ENCODE peak calls at places on chromosome 14, in eight cellular contexts. D is left ventricle myocardium superior; T is upper lobe of right lung; E is activated CD4-positive, CD25-positive, alpha-beta regulatory T cell treated with anti-CD3 and anti-CD28 coated beads, Interleukin-2, amount 50 U/mL, for 24 hours; X is aorta; Q is activated naive CD4-positive, alpha-beta T cell treated with anti-CD3 and anti-CD28 coated beads, Interleukin-2, amount 50 U/mL, for 72 hours; Y is activated CD8-positive, alpha-beta T cell treated with anti-CD3 and anti-CD28 coated beads for 36 hours; O is left lung. I is an unnamed sample.

GRCh38 chr14:23566782-23567185 is 807 bp downstream of the AP1G2 start:
- ATAC-seq in D (peak; percentile 9), T (peak; percentile 33), E (no peak), X (peak; percentile 45), Q (no peak), Y (no peak), O (peak; percentile 43), I (peak; percentile 8)

GRCh38 chr14:63418020-63418419 is 99.3 kb upstream of the GPHB5 start:
- ATAC-seq in D (no peak), T (no peak), E (no peak), X (no peak), Q (no peak), Y (no peak), O (peak; percentile 72), I (no peak)

GRCh38 chr14:100271247-100271939 is 32.4 kb downstream of the YY1 start:
- ATAC-seq in D (peak; percentile 28), T (peak; percentile 88), E (no peak), X (no peak), Q (no peak), Y (no peak), O (peak; percentile 91), I (peak; percentile 57)

GRCh38 chr14:61812347-61813100 is 50.3 kb downstream of the SNAPC1 start:
- ATAC-seq in D (no peak), T (peak; percentile 39), E (no peak), X (no peak), Q (peak; percentile 64), Y (peak; percentile 64), O (no peak), I (no peak)

GRCh38 chr14:93112891-93113677 is 2.6 kb downstream of the ITPK1 start:
- ATAC-seq in D (peak; percentile 11), T (peak; percentile 6), E (no peak), X (peak; percentile 30), Q (peak; percentile 39), Y (peak; percentile 43), O (peak; percentile 48), I (no peak)

GRCh38 chr14:104323551-104324175 is 185.3 kb downstream of the KIF26A start:
- ATAC-seq in D (no peak), T (no peak), E (no peak), X (no peak), Q (no peak), Y (no peak), O (no peak), I (no peak)

GRCh38 chr14:103198429-103199140 is 75.3 kb downstream of the TNFAIP2 start:
- ATAC-seq in D (peak; percentile 86), T (peak; percentile 63), E (no peak), X (peak; percentile 87), Q (no peak), Y (no peak), O (peak; percentile 71), I (peak; percentile 61)

GRCh38 chr14:55094630-55095157 is 34.4 kb upstream of the LGALS3 start:
- ATAC-seq in D (no peak), T (no peak), E (no peak), X (no peak), Q (no peak), Y (no peak), O (no peak), I (no peak)

GRCh38 chr14:91352101-91352500 is 65.5 kb downstream of the CCDC88C start:
- ATAC-seq in D (peak; percentile 93), T (peak; percentile 68), E (no peak), X (no peak), Q (no peak), Y (no peak), O (peak; percentile 69), I (no peak)

GRCh38 chr14:99037777-99038176 is 234.2 kb downstream of the BCL11B start:
- ATAC-seq in D (no peak), T (no peak), E (no peak), X (no peak), Q (no peak), Y (no peak), O (no peak), I (no peak)

I was measured in esophagus mucosa.